ENCODE peak calls at places on chromosomes 4 and X, in ten cellular contexts. A is OCI-LY7; L is left lung; D is BE2C; Z is CD8-positive, alpha-beta T cell; G is mucosa of descending colon; X is astrocyte of the spinal cord; W is upper lobe of left lung; Y is gastrocnemius medialis; C is AG10803. Q is an unnamed sample.

GRCh38 chr4:13496605-13497004 is 12.5 kb upstream of the RAB28 start:
- DNase-seq in A (no peak), X (no peak), G (no peak), Z (no peak), L (no peak), W (no peak), C (no peak), D (no peak), Y (no peak), Q (no peak)

GRCh38 chrX:18707442-18708049 is at the start of gene PPEF1:
- DNase-seq in C (no peak), Z (no peak), D (peak), L (no peak), X (no peak), G (no peak), Y (no peak), A (no peak), W (no peak), Q (peak)

GRCh38 chrX:8003147-8003883 is 76.1 kb upstream of the PNPLA4 start:
- DNase-seq in C (no peak), A (no peak), Z (no peak), D (no peak), X (no peak), G (no peak), L (peak), W (peak), Y (no peak), Q (no peak)

GRCh38 chrX:110168585-110168984 is 149.3 kb downstream of the AMMECR1 start:
- DNase-seq in L (no peak), G (no peak), D (no peak), A (no peak), Y (no peak), C (peak), Z (no peak), X (peak), W (no peak), Q (no peak)

GRCh38 chr4:54855221-54855854 is 197.6 kb downstream of the KIT start:
- DNase-seq in X (no peak), C (no peak), G (peak), Z (no peak), D (no peak), A (no peak), L (peak), W (no peak), Y (no peak), Q (no peak)

GRCh38 chr4:27791640-27792039 is 931.0 kb downstream of the STIM2 start:
- DNase-seq in A (no peak), L (no peak), X (peak), Z (no peak), G (no peak), Y (no peak), W (no peak), D (no peak), C (peak), Q (no peak)

GRCh38 chr4:124060261-124060918 is 652.1 kb downstream of the ANKRD50 start:
- DNase-seq in X (peak), Z (no peak), G (peak), W (no peak), A (peak), D (no peak), C (peak), L (no peak), Y (peak), Q (peak)

GRCh38 chr4:16377887-16378286 is 151.6 kb upstream of the TAPT1 start:
- DNase-seq in D (no peak), L (no peak), A (no peak), W (no peak), G (no peak), C (no peak), Z (no peak), Y (no peak), X (no peak), Q (no peak)

GRCh38 chrX:49842603-49843002 is 13.5 kb downstream of the PAGE4 start:
- DNase-seq in A (no peak), Y (no peak), W (no peak), D (no peak), X (no peak), C (no peak), L (no peak), Z (no peak), G (no peak), Q (no peak)

GRCh38 chr4:186201535-186202230 is 10.3 kb downstream of the CYP4V2 start:
- DNase-seq in G (peak), X (no peak), C (peak), L (no peak), D (peak), Z (peak), W (peak), Y (no peak), A (peak), Q (no peak)

DNA sequence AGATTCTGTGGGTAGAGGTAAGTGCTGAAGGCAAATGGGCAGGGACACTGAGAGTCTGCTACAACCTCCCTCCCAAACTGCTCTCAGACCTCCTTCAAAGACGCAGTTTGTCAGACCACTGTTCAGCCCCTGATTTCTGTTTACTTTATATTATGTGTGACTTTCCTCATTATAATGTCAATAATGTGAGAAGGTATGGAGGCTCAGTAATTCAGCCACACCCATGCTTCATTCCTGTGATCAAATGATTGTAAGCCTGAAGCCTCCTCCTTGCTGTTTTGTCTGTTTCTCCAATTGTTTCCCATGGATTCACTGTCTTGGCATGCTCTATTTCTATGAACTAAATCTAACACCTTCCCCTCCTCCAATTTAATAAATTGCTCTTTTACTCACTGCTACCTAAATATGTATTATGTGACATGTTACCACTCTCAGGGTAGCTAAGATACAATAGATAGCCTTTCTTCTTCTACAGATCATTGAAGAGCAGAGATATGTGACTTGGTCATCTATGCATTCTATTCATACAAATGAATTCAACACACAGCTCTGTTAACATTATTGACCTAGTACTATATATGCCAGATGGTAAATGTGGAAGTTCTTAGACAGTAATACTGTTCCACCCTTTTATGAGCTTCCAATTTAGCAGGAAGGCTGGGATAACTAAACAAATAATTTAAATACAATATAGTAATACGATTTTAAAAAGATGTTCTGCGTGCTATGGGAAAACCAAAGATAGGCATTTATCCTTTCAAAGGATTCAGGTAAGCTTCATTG is 75.8 kb downstream of the SYTL5 start:
- DNase-seq in L (no peak), C (no peak), A (no peak), D (no peak), Y (no peak), G (peak), Z (no peak), X (no peak), W (no peak), Q (no peak)
- TF ChIP-seq CTCF in L (no peak), C (no peak), A (no peak), D (no peak), Y (no peak), G (no peak), Z (no peak), X (no peak), W (no peak), Q (no peak)

DNA sequence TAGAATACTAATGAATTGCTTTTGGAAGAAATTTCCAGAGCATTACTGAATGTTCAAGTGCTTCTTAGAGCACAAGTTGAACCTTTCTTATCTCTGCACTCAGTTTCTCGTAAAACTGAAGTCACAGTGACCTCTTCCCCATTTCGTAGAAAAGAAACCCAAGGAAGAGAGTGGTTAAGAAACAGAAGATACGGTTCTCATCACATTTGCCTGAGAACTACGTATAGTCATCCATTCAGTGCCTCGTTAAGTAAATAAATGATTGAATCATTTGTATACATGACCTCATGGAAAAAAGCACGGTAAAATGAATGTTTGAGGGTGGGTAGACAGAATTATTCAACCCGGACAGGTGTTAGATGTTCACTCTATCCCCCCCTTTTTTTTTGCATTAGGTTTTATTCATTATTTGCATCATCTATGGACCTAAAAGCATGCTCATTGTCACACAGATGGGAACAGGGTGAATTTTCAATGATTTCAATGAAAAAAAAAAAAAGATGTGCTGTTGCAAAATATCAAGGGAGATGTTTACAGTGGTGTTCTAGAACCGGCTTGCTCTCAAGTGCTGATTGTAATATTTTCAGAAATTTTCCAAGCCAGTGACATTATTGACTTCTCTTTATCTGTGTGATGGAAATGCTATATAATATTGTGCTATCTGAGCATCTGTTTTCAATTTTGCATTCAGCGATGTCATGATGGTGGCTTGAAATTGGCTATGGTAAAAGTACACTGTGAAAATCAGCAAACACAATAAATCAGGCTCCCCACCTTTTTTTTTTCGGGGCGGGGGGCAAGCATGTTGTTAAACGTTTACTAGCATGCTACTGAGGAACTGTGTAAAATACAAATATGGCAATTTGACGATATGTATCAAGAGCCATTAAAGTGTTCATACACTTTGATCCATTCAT is 4.3 kb downstream of the RHOH start:
- DNase-seq in X (no peak), Y (no peak), C (no peak), L (no peak), Z (no peak), G (no peak), W (no peak), D (no peak), A (peak), Q (no peak)
- H3K4me3 ChIP-seq in X (no peak), Y (no peak), C (no peak), L (peak), Z (peak), G (no peak), W (peak), D (no peak), A (peak), Q (no peak)

DNA sequence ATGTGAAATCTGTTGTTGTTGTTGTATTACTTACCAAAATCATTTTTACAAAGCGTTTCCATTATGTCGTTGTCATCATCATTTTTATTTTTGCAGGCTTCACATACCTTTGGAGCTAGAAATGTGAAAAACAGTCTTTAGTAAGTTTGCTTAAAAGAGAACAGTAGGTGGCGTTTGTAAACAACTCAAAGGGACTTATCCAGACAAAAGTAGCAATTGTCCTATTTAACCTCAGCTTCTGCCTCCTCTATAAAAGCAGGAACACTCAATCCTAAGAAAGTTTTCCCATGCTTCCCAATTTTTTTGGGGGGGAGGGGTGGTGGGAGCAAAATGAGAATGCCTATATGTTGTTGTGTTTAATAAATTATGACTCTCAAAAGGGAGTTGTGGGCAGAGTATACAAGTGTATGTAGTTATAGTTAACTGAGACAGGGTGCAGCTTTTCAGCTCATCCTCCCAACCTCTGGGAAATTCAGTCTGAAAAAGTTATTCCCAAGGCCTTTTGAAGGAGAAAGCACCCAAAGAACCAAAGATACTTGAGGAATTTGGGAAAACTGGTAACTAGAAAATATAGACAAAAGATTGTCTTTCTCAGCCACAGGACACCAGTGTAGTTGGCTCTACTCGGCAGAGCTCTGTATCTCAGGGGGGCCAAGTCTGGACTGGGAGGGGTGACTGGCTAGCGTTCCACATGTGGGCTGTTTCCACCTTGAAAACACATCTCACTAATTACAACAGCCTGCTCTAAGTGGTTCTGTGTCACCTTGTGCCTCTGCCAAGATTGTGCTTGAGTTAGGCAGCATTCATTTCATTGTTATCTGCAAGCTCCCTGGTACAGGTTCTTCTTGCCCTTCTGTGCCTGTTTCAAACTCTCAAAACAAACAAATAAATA is 2.8 kb downstream of the SFRP2 start:
- DNase-seq in D (no peak), L (no peak), Y (no peak), C (peak), G (no peak), A (peak), W (no peak), X (peak), Z (no peak), Q (no peak)
- TF ChIP-seq CTCF in D (peak), L (no peak), Y (no peak), C (peak), G (no peak), A (peak), W (no peak), X (peak), Z (peak), Q (peak)

DNA sequence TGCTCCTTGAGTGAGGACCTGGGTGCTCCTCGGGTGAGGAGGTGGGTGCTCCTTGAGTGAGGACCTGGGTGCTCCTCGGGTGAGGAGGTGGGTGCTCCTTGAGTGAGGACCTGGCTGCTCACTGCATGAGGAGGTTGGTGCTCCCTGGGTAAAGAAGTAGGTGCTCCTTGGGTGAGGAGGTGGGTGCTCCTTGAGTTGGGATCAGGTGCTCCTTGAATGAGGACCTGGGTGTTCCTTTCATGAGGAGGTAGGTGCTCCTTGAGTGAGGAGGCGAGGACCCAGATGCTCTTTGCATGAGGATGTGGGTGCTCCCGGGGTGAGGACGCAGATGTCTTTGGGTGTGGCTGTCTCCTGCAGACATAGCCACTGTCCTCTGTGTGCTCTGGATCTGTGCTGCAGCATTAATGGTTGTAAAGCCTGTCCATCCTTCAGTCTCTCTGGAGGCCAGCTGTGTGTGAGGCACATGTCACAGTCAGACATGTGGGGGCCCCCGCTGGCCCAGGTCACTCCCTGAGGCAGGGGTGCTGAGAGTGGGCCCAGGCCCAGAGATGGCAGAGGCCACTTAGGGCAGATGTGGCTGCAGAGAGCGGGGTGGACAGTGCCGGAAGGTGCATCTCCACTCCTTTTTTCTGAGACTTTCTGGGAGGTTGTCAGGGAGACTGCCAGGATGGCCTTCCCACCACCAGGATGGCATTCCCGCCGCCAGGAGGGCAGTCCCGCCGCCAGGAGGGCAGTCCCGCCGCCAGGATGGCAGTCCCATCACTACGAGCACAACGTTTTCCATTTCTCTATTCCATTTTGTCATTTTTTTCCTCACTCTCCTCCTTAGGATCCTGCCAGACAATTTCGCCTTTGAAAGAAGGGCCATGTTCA is 101.8 kb downstream of the HMX1 start:
- DNase-seq in X (no peak), C (no peak), Y (no peak), L (peak), G (no peak), W (no peak), A (no peak), D (peak), Z (no peak), Q (no peak)
- H3K4me3 ChIP-seq in X (no peak), C (no peak), Y (no peak), L (no peak), G (no peak), W (no peak), A (no peak), D (no peak), Z (no peak), Q (no peak)

GRCh38 chrX:87663421-87663820 is 145.8 kb downstream of the KLHL4 start:
- DNase-seq in L (no peak), Z (no peak), C (no peak), X (no peak), D (no peak), Y (no peak), A (no peak), W (no peak), G (no peak), Q (no peak)

GRCh38 chrX:87661761-87662160 is 144.2 kb downstream of the KLHL4 start:
- DNase-seq in L (no peak), W (no peak), C (no peak), G (no peak), X (no peak), D (no peak), Z (no peak), Y (no peak), A (no peak), Q (no peak)

DNA sequence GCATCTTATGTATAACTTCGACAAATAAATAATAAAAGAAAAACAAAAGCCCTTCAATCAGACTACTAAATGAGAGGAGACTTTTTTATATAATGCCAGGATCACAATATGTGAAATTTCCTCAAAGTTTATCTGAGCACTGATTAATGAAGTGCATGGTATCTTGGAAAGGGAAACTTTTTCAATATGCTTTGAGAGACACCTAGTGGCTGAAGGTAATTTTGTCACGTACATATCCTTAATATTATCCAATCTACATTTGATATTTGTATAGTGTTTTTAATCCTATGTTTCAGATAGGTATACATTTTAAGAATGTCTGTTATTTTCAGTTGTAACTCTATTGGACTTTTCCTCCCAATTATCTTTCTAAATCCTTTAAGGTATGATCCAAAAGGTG is 146.8 kb downstream of the KLHL4 start:
- DNase-seq in G (no peak), D (no peak), A (peak), Z (no peak), X (peak), Y (no peak), W (no peak), L (no peak), C (no peak), Q (peak)
- TF ChIP-seq CTCF in G (no peak), D (peak), A (peak), Z (no peak), X (peak), Y (no peak), W (peak), L (no peak), C (no peak), Q (peak)